ENCODE peak calls at places on chromosomes 12 and 14, in six cellular contexts. One of them, this sample, is unnamed.

GRCh38 chr12:126891789-126892188 is 1375.2 kb upstream of the TMEM132C start:
- DNase-seq in GM12892: no peak
- DNase-seq in nucleus accumbens: no peak
- DNase-seq in epithelial cell of prostate: no peak
- DNase-seq in transverse colon: no peak
- DNase-seq in GM13976: no peak
- DNase-seq in this sample: no peak

GRCh38 chr12:115375188-115375991 is 691.4 kb upstream of the TBX3 start:
- DNase-seq in epithelial cell of prostate: peak; percentile 75
- DNase-seq in GM13976: peak; percentile 62
- DNase-seq in transverse colon: no peak
- DNase-seq in GM12892: peak; percentile 31
- DNase-seq in nucleus accumbens: no peak
- DNase-seq in this sample: peak; percentile 26

GRCh38 chr12:91413591-91413990 is 231.0 kb upstream of the DCN start:
- DNase-seq in nucleus accumbens: no peak
- DNase-seq in GM12892: no peak
- DNase-seq in epithelial cell of prostate: peak; percentile 84
- DNase-seq in transverse colon: peak; percentile 23
- DNase-seq in GM13976: no peak
- DNase-seq in this sample: no peak

GRCh38 chr12:80939231-80939950 is 1.7 kb upstream of the LIN7A start:
- DNase-seq in nucleus accumbens: no peak
- DNase-seq in epithelial cell of prostate: no peak
- DNase-seq in transverse colon: no peak
- DNase-seq in GM12892: no peak
- DNase-seq in GM13976: no peak
- DNase-seq in this sample: no peak

GRCh38 chr14:103847954-103848719 is 762 bp upstream of the PPP1R13B start:
- DNase-seq in GM12892: no peak
- DNase-seq in nucleus accumbens: no peak
- DNase-seq in transverse colon: peak; percentile 37
- DNase-seq in epithelial cell of prostate: no peak
- DNase-seq in GM13976: peak; percentile 72
- DNase-seq in this sample: peak; percentile 72

GRCh38 chr12:28568083-28568482 is 377.8 kb downstream of the CCDC91 start:
- DNase-seq in epithelial cell of prostate: peak; percentile 41
- DNase-seq in transverse colon: peak; percentile 14
- DNase-seq in nucleus accumbens: no peak
- DNase-seq in GM13976: no peak
- DNase-seq in GM12892: no peak
- DNase-seq in this sample: peak; percentile 56

GRCh38 chr12:71763682-71764379 is 9.2 kb downstream of the RAB21 start:
- DNase-seq in GM13976: no peak
- DNase-seq in nucleus accumbens: no peak
- DNase-seq in epithelial cell of prostate: no peak
- DNase-seq in transverse colon: no peak
- DNase-seq in GM12892: no peak
- DNase-seq in this sample: peak; percentile 52

GRCh38 chr14:64391113-64391725 is 3.1 kb downstream of the MTHFD1 start:
- DNase-seq in transverse colon: no peak
- DNase-seq in GM13976: no peak
- DNase-seq in nucleus accumbens: no peak
- DNase-seq in epithelial cell of prostate: no peak
- DNase-seq in GM12892: no peak
- DNase-seq in this sample: no peak

GRCh38 chr12:12636641-12637040 is 25.0 kb downstream of the CREBL2 start:
- DNase-seq in GM12892: no peak
- DNase-seq in epithelial cell of prostate: no peak
- DNase-seq in transverse colon: no peak
- DNase-seq in GM13976: peak; percentile 70
- DNase-seq in nucleus accumbens: no peak
- DNase-seq in this sample: no peak